ENCODE peak calls at places on chromosomes 12 and 14, in nine cellular contexts. One of them, this sample, is unnamed.

GRCh38 chr14:28744126-28744525 is 22.5 kb upstream of the FOXG1 start:
- DNase-seq in stimulated activated CD4-positive, alpha-beta T cell treated with anti-CD3 and anti-CD28 coated beads, Interleukin-1b, Interleukin-23, amount 100 ng/mL, for 1 hour: no peak
- DNase-seq in amniotic stem cell: no peak
- DNase-seq in NCI-H146: peak
- DNase-seq in GM23338: no peak
- DNase-seq in endothelial cell: no peak
- DNase-seq in nephron progenitor cell: no peak
- DNase-seq in activated naive CD4-positive, alpha-beta T cell: no peak
- DNase-seq in psoas muscle: no peak
- DNase-seq in this sample: no peak

GRCh38 chr12:76143343-76144252 is 59.1 kb upstream of the NAP1L1 start:
- DNase-seq in stimulated activated CD4-positive, alpha-beta T cell treated with anti-CD3 and anti-CD28 coated beads, Interleukin-1b, Interleukin-23, amount 100 ng/mL, for 1 hour: no peak
- DNase-seq in amniotic stem cell: no peak
- DNase-seq in NCI-H146: no peak
- DNase-seq in GM23338: no peak
- DNase-seq in endothelial cell: no peak
- DNase-seq in nephron progenitor cell: no peak
- DNase-seq in activated naive CD4-positive, alpha-beta T cell: no peak
- DNase-seq in psoas muscle: no peak
- DNase-seq in this sample: no peak

GRCh38 chr12:102694913-102695312 is 214.6 kb upstream of the IGF1 start:
- DNase-seq in stimulated activated CD4-positive, alpha-beta T cell treated with anti-CD3 and anti-CD28 coated beads, Interleukin-1b, Interleukin-23, amount 100 ng/mL, for 1 hour: no peak
- DNase-seq in amniotic stem cell: no peak
- DNase-seq in NCI-H146: no peak
- DNase-seq in GM23338: no peak
- DNase-seq in endothelial cell: no peak
- DNase-seq in nephron progenitor cell: no peak
- DNase-seq in activated naive CD4-positive, alpha-beta T cell: no peak
- DNase-seq in psoas muscle: no peak
- DNase-seq in this sample: no peak

GRCh38 chr12:3968523-3968922 is 95.3 kb upstream of the PARP11 start:
- DNase-seq in stimulated activated CD4-positive, alpha-beta T cell treated with anti-CD3 and anti-CD28 coated beads, Interleukin-1b, Interleukin-23, amount 100 ng/mL, for 1 hour: no peak
- DNase-seq in amniotic stem cell: no peak
- DNase-seq in NCI-H146: no peak
- DNase-seq in GM23338: no peak
- DNase-seq in endothelial cell: no peak
- DNase-seq in nephron progenitor cell: no peak
- DNase-seq in activated naive CD4-positive, alpha-beta T cell: no peak
- DNase-seq in psoas muscle: no peak
- DNase-seq in this sample: no peak

GRCh38 chr12:3218846-3219632 is 141.9 kb downstream of the TSPAN9 start:
- DNase-seq in stimulated activated CD4-positive, alpha-beta T cell treated with anti-CD3 and anti-CD28 coated beads, Interleukin-1b, Interleukin-23, amount 100 ng/mL, for 1 hour: no peak
- DNase-seq in amniotic stem cell: no peak
- DNase-seq in NCI-H146: peak
- DNase-seq in GM23338: no peak
- DNase-seq in endothelial cell: no peak
- DNase-seq in nephron progenitor cell: no peak
- DNase-seq in activated naive CD4-positive, alpha-beta T cell: no peak
- DNase-seq in psoas muscle: no peak
- DNase-seq in this sample: no peak

GRCh38 chr14:74429991-74430390 is 4.0 kb upstream of the SYNDIG1L start:
- DNase-seq in stimulated activated CD4-positive, alpha-beta T cell treated with anti-CD3 and anti-CD28 coated beads, Interleukin-1b, Interleukin-23, amount 100 ng/mL, for 1 hour: no peak
- DNase-seq in amniotic stem cell: no peak
- DNase-seq in NCI-H146: no peak
- DNase-seq in GM23338: no peak
- DNase-seq in endothelial cell: no peak
- DNase-seq in nephron progenitor cell: no peak
- DNase-seq in activated naive CD4-positive, alpha-beta T cell: no peak
- DNase-seq in psoas muscle: no peak
- DNase-seq in this sample: no peak

GRCh38 chr12:27703720-27704452 is 6.7 kb upstream of the MRPS35 start:
- DNase-seq in stimulated activated CD4-positive, alpha-beta T cell treated with anti-CD3 and anti-CD28 coated beads, Interleukin-1b, Interleukin-23, amount 100 ng/mL, for 1 hour: peak
- DNase-seq in amniotic stem cell: peak
- DNase-seq in NCI-H146: peak
- DNase-seq in GM23338: peak
- DNase-seq in endothelial cell: peak
- DNase-seq in nephron progenitor cell: peak
- DNase-seq in activated naive CD4-positive, alpha-beta T cell: no peak
- DNase-seq in psoas muscle: peak
- DNase-seq in this sample: peak

GRCh38 chr12:77932216-77932615 is 101.5 kb downstream of the NAV3 start:
- DNase-seq in stimulated activated CD4-positive, alpha-beta T cell treated with anti-CD3 and anti-CD28 coated beads, Interleukin-1b, Interleukin-23, amount 100 ng/mL, for 1 hour: no peak
- DNase-seq in amniotic stem cell: no peak
- DNase-seq in NCI-H146: no peak
- DNase-seq in GM23338: peak
- DNase-seq in endothelial cell: no peak
- DNase-seq in nephron progenitor cell: no peak
- DNase-seq in activated naive CD4-positive, alpha-beta T cell: no peak
- DNase-seq in psoas muscle: no peak
- DNase-seq in this sample: no peak

GRCh38 chr12:40105515-40106201 is at the start of gene SLC2A13:
- DNase-seq in stimulated activated CD4-positive, alpha-beta T cell treated with anti-CD3 and anti-CD28 coated beads, Interleukin-1b, Interleukin-23, amount 100 ng/mL, for 1 hour: peak
- DNase-seq in amniotic stem cell: peak
- DNase-seq in NCI-H146: peak
- DNase-seq in GM23338: peak
- DNase-seq in endothelial cell: peak
- DNase-seq in nephron progenitor cell: peak
- DNase-seq in activated naive CD4-positive, alpha-beta T cell: peak
- DNase-seq in psoas muscle: peak
- DNase-seq in this sample: peak

GRCh38 chr14:76613616-76614015 is 147.7 kb upstream of the VASH1 start:
- DNase-seq in stimulated activated CD4-positive, alpha-beta T cell treated with anti-CD3 and anti-CD28 coated beads, Interleukin-1b, Interleukin-23, amount 100 ng/mL, for 1 hour: no peak
- DNase-seq in amniotic stem cell: no peak
- DNase-seq in NCI-H146: no peak
- DNase-seq in GM23338: no peak
- DNase-seq in endothelial cell: no peak
- DNase-seq in nephron progenitor cell: no peak
- DNase-seq in activated naive CD4-positive, alpha-beta T cell: no peak
- DNase-seq in psoas muscle: no peak
- DNase-seq in this sample: no peak

GRCh38 chr12:75294338-75294737 is 35.8 kb downstream of the CAPS2 start:
- DNase-seq in stimulated activated CD4-positive, alpha-beta T cell treated with anti-CD3 and anti-CD28 coated beads, Interleukin-1b, Interleukin-23, amount 100 ng/mL, for 1 hour: no peak
- DNase-seq in amniotic stem cell: no peak
- DNase-seq in NCI-H146: no peak
- DNase-seq in GM23338: peak
- DNase-seq in endothelial cell: no peak
- DNase-seq in nephron progenitor cell: no peak
- DNase-seq in activated naive CD4-positive, alpha-beta T cell: no peak
- DNase-seq in psoas muscle: no peak
- DNase-seq in this sample: no peak

GRCh38 chr12:55780695-55781094 is 36.8 kb downstream of the SARNP start:
- DNase-seq in stimulated activated CD4-positive, alpha-beta T cell treated with anti-CD3 and anti-CD28 coated beads, Interleukin-1b, Interleukin-23, amount 100 ng/mL, for 1 hour: no peak
- DNase-seq in amniotic stem cell: no peak
- DNase-seq in NCI-H146: no peak
- DNase-seq in GM23338: no peak
- DNase-seq in endothelial cell: no peak
- DNase-seq in nephron progenitor cell: no peak
- DNase-seq in activated naive CD4-positive, alpha-beta T cell: no peak
- DNase-seq in psoas muscle: no peak
- DNase-seq in this sample: no peak

GRCh38 chr12:53696285-53696654 is 20.4 kb upstream of the ATP5MC2 start:
- DNase-seq in stimulated activated CD4-positive, alpha-beta T cell treated with anti-CD3 and anti-CD28 coated beads, Interleukin-1b, Interleukin-23, amount 100 ng/mL, for 1 hour: no peak
- DNase-seq in amniotic stem cell: peak
- DNase-seq in NCI-H146: peak
- DNase-seq in GM23338: peak
- DNase-seq in endothelial cell: peak
- DNase-seq in nephron progenitor cell: peak
- DNase-seq in activated naive CD4-positive, alpha-beta T cell: no peak
- DNase-seq in psoas muscle: no peak
- DNase-seq in this sample: no peak

GRCh38 chr12:116058574-116058973 is 218.9 kb downstream of the MED13L start:
- DNase-seq in stimulated activated CD4-positive, alpha-beta T cell treated with anti-CD3 and anti-CD28 coated beads, Interleukin-1b, Interleukin-23, amount 100 ng/mL, for 1 hour: no peak
- DNase-seq in amniotic stem cell: no peak
- DNase-seq in NCI-H146: no peak
- DNase-seq in GM23338: no peak
- DNase-seq in endothelial cell: no peak
- DNase-seq in nephron progenitor cell: no peak
- DNase-seq in activated naive CD4-positive, alpha-beta T cell: no peak
- DNase-seq in psoas muscle: no peak
- DNase-seq in this sample: no peak

GRCh38 chr14:104604461-104605449 is at the start of gene TMEM179:
- DNase-seq in stimulated activated CD4-positive, alpha-beta T cell treated with anti-CD3 and anti-CD28 coated beads, Interleukin-1b, Interleukin-23, amount 100 ng/mL, for 1 hour: no peak
- DNase-seq in amniotic stem cell: no peak
- DNase-seq in NCI-H146: peak
- DNase-seq in GM23338: peak
- DNase-seq in endothelial cell: peak
- DNase-seq in nephron progenitor cell: peak
- DNase-seq in activated naive CD4-positive, alpha-beta T cell: no peak
- DNase-seq in psoas muscle: no peak
- DNase-seq in this sample: peak

GRCh38 chr12:34547276-34547675 is 525.0 kb downstream of the ALG10 start:
- DNase-seq in stimulated activated CD4-positive, alpha-beta T cell treated with anti-CD3 and anti-CD28 coated beads, Interleukin-1b, Interleukin-23, amount 100 ng/mL, for 1 hour: no peak
- DNase-seq in amniotic stem cell: no peak
- DNase-seq in NCI-H146: no peak
- DNase-seq in GM23338: no peak
- DNase-seq in endothelial cell: no peak
- DNase-seq in nephron progenitor cell: no peak
- DNase-seq in activated naive CD4-positive, alpha-beta T cell: no peak
- DNase-seq in psoas muscle: no peak
- DNase-seq in this sample: no peak

GRCh38 chr14:30790827-30791226 is 83.5 kb upstream of the COCH start:
- DNase-seq in stimulated activated CD4-positive, alpha-beta T cell treated with anti-CD3 and anti-CD28 coated beads, Interleukin-1b, Interleukin-23, amount 100 ng/mL, for 1 hour: no peak
- DNase-seq in amniotic stem cell: no peak
- DNase-seq in NCI-H146: no peak
- DNase-seq in GM23338: no peak
- DNase-seq in endothelial cell: no peak
- DNase-seq in nephron progenitor cell: no peak
- DNase-seq in activated naive CD4-positive, alpha-beta T cell: no peak
- DNase-seq in psoas muscle: no peak
- DNase-seq in this sample: no peak

GRCh38 chr12:114045333-114045732 is 79.2 kb upstream of the RBM19 start:
- DNase-seq in stimulated activated CD4-positive, alpha-beta T cell treated with anti-CD3 and anti-CD28 coated beads, Interleukin-1b, Interleukin-23, amount 100 ng/mL, for 1 hour: no peak
- DNase-seq in amniotic stem cell: no peak
- DNase-seq in NCI-H146: no peak
- DNase-seq in GM23338: no peak
- DNase-seq in endothelial cell: no peak
- DNase-seq in nephron progenitor cell: no peak
- DNase-seq in activated naive CD4-positive, alpha-beta T cell: no peak
- DNase-seq in psoas muscle: no peak
- DNase-seq in this sample: no peak

GRCh38 chr12:57237952-57238853 is 8.7 kb downstream of the SHMT2 start:
- DNase-seq in stimulated activated CD4-positive, alpha-beta T cell treated with anti-CD3 and anti-CD28 coated beads, Interleukin-1b, Interleukin-23, amount 100 ng/mL, for 1 hour: no peak
- DNase-seq in amniotic stem cell: no peak
- DNase-seq in NCI-H146: peak
- DNase-seq in GM23338: peak
- DNase-seq in endothelial cell: peak
- DNase-seq in nephron progenitor cell: no peak
- DNase-seq in activated naive CD4-positive, alpha-beta T cell: no peak
- DNase-seq in psoas muscle: peak
- DNase-seq in this sample: peak

GRCh38 chr12:104895405-104895804 is 62.7 kb downstream of the SLC41A2 start:
- DNase-seq in stimulated activated CD4-positive, alpha-beta T cell treated with anti-CD3 and anti-CD28 coated beads, Interleukin-1b, Interleukin-23, amount 100 ng/mL, for 1 hour: no peak
- DNase-seq in amniotic stem cell: no peak
- DNase-seq in NCI-H146: no peak
- DNase-seq in GM23338: no peak
- DNase-seq in endothelial cell: no peak
- DNase-seq in nephron progenitor cell: no peak
- DNase-seq in activated naive CD4-positive, alpha-beta T cell: no peak
- DNase-seq in psoas muscle: no peak
- DNase-seq in this sample: no peak

GRCh38 chr12:121786441-121786825 is 7.1 kb downstream of the RHOF start:
- DNase-seq in stimulated activated CD4-positive, alpha-beta T cell treated with anti-CD3 and anti-CD28 coated beads, Interleukin-1b, Interleukin-23, amount 100 ng/mL, for 1 hour: no peak
- DNase-seq in amniotic stem cell: peak
- DNase-seq in NCI-H146: no peak
- DNase-seq in GM23338: no peak
- DNase-seq in endothelial cell: no peak
- DNase-seq in nephron progenitor cell: no peak
- DNase-seq in activated naive CD4-positive, alpha-beta T cell: no peak
- DNase-seq in psoas muscle: peak
- DNase-seq in this sample: peak

GRCh38 chr12:99029502-99030271 is 384.6 kb downstream of the APAF1 start:
- DNase-seq in stimulated activated CD4-positive, alpha-beta T cell treated with anti-CD3 and anti-CD28 coated beads, Interleukin-1b, Interleukin-23, amount 100 ng/mL, for 1 hour: no peak
- DNase-seq in amniotic stem cell: no peak
- DNase-seq in NCI-H146: no peak
- DNase-seq in GM23338: no peak
- DNase-seq in endothelial cell: no peak
- DNase-seq in nephron progenitor cell: no peak
- DNase-seq in activated naive CD4-positive, alpha-beta T cell: no peak
- DNase-seq in psoas muscle: no peak
- DNase-seq in this sample: no peak

This sample was measured in stimulated activated naive CD8-positive, alpha-beta T cell treated with anti-CD3 and anti-CD28 coated beads, Interleukin-15, Interleukin-2, amounts not matched to agents 100 U/mL and 50 U/mL, for 24 hours.